ENCODE peak calls at places on chromosomes 7 and 10, in six cellular contexts. One of them, this sample, is unnamed.

GRCh38 chr10:117327262-117327661 is 48.0 kb downstream of the PDZD8 start:
- DNase-seq in heart right ventricle: no peak
- DNase-seq in cardiac muscle cell: no peak
- DNase-seq in tibial nerve: no peak
- DNase-seq in lower lobe of right lung: no peak
- DNase-seq in epithelial cell of prostate: no peak
- DNase-seq in this sample: no peak

GRCh38 chr10:5234106-5234877 is 37.7 kb downstream of the AKR1C4 start:
- DNase-seq in lower lobe of right lung: no peak
- DNase-seq in heart right ventricle: peak
- DNase-seq in cardiac muscle cell: no peak
- DNase-seq in epithelial cell of prostate: peak
- DNase-seq in tibial nerve: peak
- DNase-seq in this sample: peak

GRCh38 chr10:127024655-127025054 is 119.4 kb downstream of the DOCK1 start:
- DNase-seq in lower lobe of right lung: no peak
- DNase-seq in heart right ventricle: no peak
- DNase-seq in epithelial cell of prostate: no peak
- DNase-seq in cardiac muscle cell: no peak
- DNase-seq in tibial nerve: no peak
- DNase-seq in this sample: no peak

GRCh38 chr10:24873281-24873683 is 79.1 kb downstream of the PRTFDC1 start:
- DNase-seq in lower lobe of right lung: no peak
- DNase-seq in tibial nerve: peak
- DNase-seq in heart right ventricle: no peak
- DNase-seq in epithelial cell of prostate: peak
- DNase-seq in cardiac muscle cell: no peak
- DNase-seq in this sample: peak

GRCh38 chr7:37035631-37036030 is 311.3 kb upstream of the AOAH start:
- DNase-seq in epithelial cell of prostate: no peak
- DNase-seq in lower lobe of right lung: no peak
- DNase-seq in tibial nerve: no peak
- DNase-seq in cardiac muscle cell: no peak
- DNase-seq in heart right ventricle: no peak
- DNase-seq in this sample: no peak

GRCh38 chr7:106644999-106645398 is 16.0 kb downstream of the CCDC71L start:
- DNase-seq in tibial nerve: no peak
- DNase-seq in epithelial cell of prostate: no peak
- DNase-seq in heart right ventricle: no peak
- DNase-seq in lower lobe of right lung: no peak
- DNase-seq in cardiac muscle cell: no peak
- DNase-seq in this sample: no peak

GRCh38 chr10:127894146-127894545 is 1.4 kb upstream of the CLRN3 start:
- DNase-seq in cardiac muscle cell: no peak
- DNase-seq in lower lobe of right lung: no peak
- DNase-seq in tibial nerve: no peak
- DNase-seq in heart right ventricle: no peak
- DNase-seq in epithelial cell of prostate: no peak
- DNase-seq in this sample: no peak

GRCh38 chr7:23469150-23469960 is 936 bp downstream of the IGF2BP3 start:
- DNase-seq in cardiac muscle cell: peak
- DNase-seq in tibial nerve: no peak
- DNase-seq in epithelial cell of prostate: no peak
- DNase-seq in lower lobe of right lung: no peak
- DNase-seq in heart right ventricle: no peak
- DNase-seq in this sample: no peak

GRCh38 chr10:35000936-35001335 is 89.2 kb downstream of the CUL2 start:
- DNase-seq in lower lobe of right lung: no peak
- DNase-seq in epithelial cell of prostate: no peak
- DNase-seq in cardiac muscle cell: peak
- DNase-seq in tibial nerve: no peak
- DNase-seq in heart right ventricle: no peak
- DNase-seq in this sample: no peak

GRCh38 chr7:69282941-69283340 is 315.3 kb upstream of the AUTS2 start:
- DNase-seq in epithelial cell of prostate: no peak
- DNase-seq in lower lobe of right lung: no peak
- DNase-seq in heart right ventricle: peak
- DNase-seq in tibial nerve: no peak
- DNase-seq in cardiac muscle cell: no peak
- DNase-seq in this sample: no peak

GRCh38 chr10:90857635-90858488 is at the start of gene HTR7:
- DNase-seq in heart right ventricle: peak
- DNase-seq in tibial nerve: peak
- DNase-seq in cardiac muscle cell: peak
- DNase-seq in lower lobe of right lung: peak
- DNase-seq in epithelial cell of prostate: no peak
- DNase-seq in this sample: peak

GRCh38 chr7:48300301-48300700 is 129.0 kb downstream of the ABCA13 start:
- DNase-seq in lower lobe of right lung: no peak
- DNase-seq in cardiac muscle cell: no peak
- DNase-seq in heart right ventricle: no peak
- DNase-seq in tibial nerve: no peak
- DNase-seq in epithelial cell of prostate: no peak
- DNase-seq in this sample: no peak

GRCh38 chr10:48205918-48206317 is 68.6 kb downstream of the FRMPD2 start:
- DNase-seq in lower lobe of right lung: no peak
- DNase-seq in heart right ventricle: no peak
- DNase-seq in cardiac muscle cell: no peak
- DNase-seq in tibial nerve: no peak
- DNase-seq in epithelial cell of prostate: no peak
- DNase-seq in this sample: no peak

GRCh38 chr10:128059266-128059850 is 66.9 kb downstream of the MKI67 start:
- DNase-seq in epithelial cell of prostate: no peak
- DNase-seq in lower lobe of right lung: no peak
- DNase-seq in heart right ventricle: no peak
- DNase-seq in cardiac muscle cell: no peak
- DNase-seq in tibial nerve: no peak
- DNase-seq in this sample: no peak

GRCh38 chr10:60896715-60897114 is 47.3 kb downstream of the RHOBTB1 start:
- DNase-seq in tibial nerve: no peak
- DNase-seq in heart right ventricle: no peak
- DNase-seq in epithelial cell of prostate: no peak
- DNase-seq in lower lobe of right lung: no peak
- DNase-seq in cardiac muscle cell: no peak
- DNase-seq in this sample: no peak

GRCh38 chr10:91668935-91669334 is 36.1 kb upstream of the PPP1R3C start:
- DNase-seq in tibial nerve: no peak
- DNase-seq in epithelial cell of prostate: no peak
- DNase-seq in cardiac muscle cell: no peak
- DNase-seq in lower lobe of right lung: no peak
- DNase-seq in heart right ventricle: no peak
- DNase-seq in this sample: no peak

GRCh38 chr10:61758440-61758839 is 95.7 kb downstream of the CABCOCO1 start:
- DNase-seq in lower lobe of right lung: no peak
- DNase-seq in heart right ventricle: no peak
- DNase-seq in epithelial cell of prostate: no peak
- DNase-seq in cardiac muscle cell: no peak
- DNase-seq in tibial nerve: no peak
- DNase-seq in this sample: no peak

GRCh38 chr10:51892965-51893658 is 193.7 kb upstream of the CSTF2T start:
- DNase-seq in tibial nerve: no peak
- DNase-seq in heart right ventricle: no peak
- DNase-seq in lower lobe of right lung: no peak
- DNase-seq in cardiac muscle cell: peak
- DNase-seq in epithelial cell of prostate: no peak
- DNase-seq in this sample: no peak

GRCh38 chr7:113071465-113071864 is 15.2 kb downstream of the GPR85 start:
- DNase-seq in cardiac muscle cell: no peak
- DNase-seq in epithelial cell of prostate: no peak
- DNase-seq in heart right ventricle: no peak
- DNase-seq in lower lobe of right lung: peak
- DNase-seq in tibial nerve: peak
- DNase-seq in this sample: no peak

GRCh38 chr7:95899919-95900513 is 127.7 kb downstream of the DYNC1I1 start:
- DNase-seq in lower lobe of right lung: no peak
- DNase-seq in heart right ventricle: no peak
- DNase-seq in tibial nerve: no peak
- DNase-seq in epithelial cell of prostate: no peak
- DNase-seq in cardiac muscle cell: peak
- DNase-seq in this sample: no peak

GRCh38 chr10:31197886-31198285 is 121.1 kb upstream of the ZEB1 start:
- DNase-seq in cardiac muscle cell: no peak
- DNase-seq in epithelial cell of prostate: no peak
- DNase-seq in tibial nerve: no peak
- DNase-seq in lower lobe of right lung: no peak
- DNase-seq in heart right ventricle: no peak
- DNase-seq in this sample: no peak

GRCh38 chr7:50068026-50068425 is 25.0 kb downstream of the ZPBP start:
- DNase-seq in lower lobe of right lung: no peak
- DNase-seq in tibial nerve: no peak
- DNase-seq in epithelial cell of prostate: peak
- DNase-seq in heart right ventricle: no peak
- DNase-seq in cardiac muscle cell: no peak
- DNase-seq in this sample: peak

GRCh38 chr7:43535810-43536585 is 46.9 kb upstream of the STK17A start:
- DNase-seq in lower lobe of right lung: no peak
- DNase-seq in tibial nerve: peak
- DNase-seq in heart right ventricle: no peak
- DNase-seq in epithelial cell of prostate: peak
- DNase-seq in cardiac muscle cell: no peak
- DNase-seq in this sample: peak

GRCh38 chr7:84904561-84904960 is 282.3 kb downstream of the SEMA3D start:
- DNase-seq in cardiac muscle cell: no peak
- DNase-seq in heart right ventricle: no peak
- DNase-seq in lower lobe of right lung: no peak
- DNase-seq in tibial nerve: no peak
- DNase-seq in epithelial cell of prostate: no peak
- DNase-seq in this sample: peak

GRCh38 chr10:29392376-29393021 is 103.6 kb downstream of the LYZL1 start:
- DNase-seq in cardiac muscle cell: peak
- DNase-seq in tibial nerve: peak
- DNase-seq in lower lobe of right lung: no peak
- DNase-seq in epithelial cell of prostate: no peak
- DNase-seq in heart right ventricle: peak
- DNase-seq in this sample: peak

GRCh38 chr10:126336786-126337185 is 51.5 kb downstream of the ADAM12 start:
- DNase-seq in tibial nerve: no peak
- DNase-seq in epithelial cell of prostate: no peak
- DNase-seq in cardiac muscle cell: no peak
- DNase-seq in heart right ventricle: no peak
- DNase-seq in lower lobe of right lung: no peak
- DNase-seq in this sample: no peak

GRCh38 chr7:20267482-20267881 is 50.3 kb upstream of the MACC1 start:
- DNase-seq in epithelial cell of prostate: no peak
- DNase-seq in tibial nerve: no peak
- DNase-seq in heart right ventricle: no peak
- DNase-seq in lower lobe of right lung: no peak
- DNase-seq in cardiac muscle cell: no peak
- DNase-seq in this sample: no peak

GRCh38 chr7:48158404-48158803 is 12.9 kb upstream of the ABCA13 start:
- DNase-seq in lower lobe of right lung: no peak
- DNase-seq in epithelial cell of prostate: no peak
- DNase-seq in cardiac muscle cell: no peak
- DNase-seq in heart right ventricle: no peak
- DNase-seq in tibial nerve: no peak
- DNase-seq in this sample: no peak

GRCh38 chr7:17532861-17533404 is 234.5 kb downstream of the AHR start:
- DNase-seq in cardiac muscle cell: no peak
- DNase-seq in epithelial cell of prostate: peak
- DNase-seq in lower lobe of right lung: no peak
- DNase-seq in tibial nerve: no peak
- DNase-seq in heart right ventricle: no peak
- DNase-seq in this sample: peak

DNA sequence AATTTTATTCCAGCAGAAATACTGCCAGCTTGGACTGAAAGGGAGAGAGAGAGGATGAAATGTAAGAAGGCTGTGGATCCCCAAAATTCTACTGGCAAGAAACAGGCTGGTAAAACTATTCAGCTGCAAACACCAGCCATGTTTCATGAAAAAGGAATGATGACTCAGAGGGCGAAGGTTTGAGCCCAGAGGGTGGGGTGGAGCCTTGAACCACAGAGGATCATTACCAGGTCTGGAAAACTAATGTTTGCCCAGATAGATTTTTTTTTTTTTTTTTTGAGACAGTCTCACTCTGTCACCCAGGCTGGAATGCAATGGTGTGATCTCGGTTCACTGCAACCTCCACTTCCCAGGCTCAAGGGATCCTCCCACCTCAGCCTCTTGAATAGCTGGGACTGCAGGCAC is 41.7 kb upstream of the NRF1 start:
- DNase-seq in heart right ventricle: no peak
- DNase-seq in cardiac muscle cell: no peak
- DNase-seq in lower lobe of right lung: no peak
- DNase-seq in tibial nerve: no peak
- DNase-seq in epithelial cell of prostate: peak
- DNase-seq in this sample: peak
- H3K27ac ChIP-seq in heart right ventricle: no peak
- H3K27ac ChIP-seq in cardiac muscle cell: no peak
- H3K27ac ChIP-seq in lower lobe of right lung: no peak
- H3K27ac ChIP-seq in tibial nerve: no peak
- H3K27ac ChIP-seq in epithelial cell of prostate: peak
- H3K27ac ChIP-seq in this sample: peak

GRCh38 chr7:4797858-4798705 is 22.7 kb downstream of the AP5Z1 start:
- DNase-seq in heart right ventricle: no peak
- DNase-seq in epithelial cell of prostate: no peak
- DNase-seq in cardiac muscle cell: peak
- DNase-seq in lower lobe of right lung: peak
- DNase-seq in tibial nerve: peak
- DNase-seq in this sample: peak
- H3K27ac ChIP-seq in heart right ventricle: peak
- H3K27ac ChIP-seq in epithelial cell of prostate: no peak
- H3K27ac ChIP-seq in cardiac muscle cell: no peak
- H3K27ac ChIP-seq in lower lobe of right lung: no peak
- H3K27ac ChIP-seq in tibial nerve: no peak
- H3K27ac ChIP-seq in this sample: peak

GRCh38 chr10:43336061-43336460 is 35.4 kb upstream of the FXYD4 start:
- DNase-seq in tibial nerve: no peak
- DNase-seq in heart right ventricle: no peak
- DNase-seq in epithelial cell of prostate: no peak
- DNase-seq in lower lobe of right lung: no peak
- DNase-seq in cardiac muscle cell: no peak
- DNase-seq in this sample: no peak
- H3K27ac ChIP-seq in tibial nerve: no peak
- H3K27ac ChIP-seq in heart right ventricle: no peak
- H3K27ac ChIP-seq in epithelial cell of prostate: no peak
- H3K27ac ChIP-seq in lower lobe of right lung: peak
- H3K27ac ChIP-seq in cardiac muscle cell: no peak
- H3K27ac ChIP-seq in this sample: no peak

DNA sequence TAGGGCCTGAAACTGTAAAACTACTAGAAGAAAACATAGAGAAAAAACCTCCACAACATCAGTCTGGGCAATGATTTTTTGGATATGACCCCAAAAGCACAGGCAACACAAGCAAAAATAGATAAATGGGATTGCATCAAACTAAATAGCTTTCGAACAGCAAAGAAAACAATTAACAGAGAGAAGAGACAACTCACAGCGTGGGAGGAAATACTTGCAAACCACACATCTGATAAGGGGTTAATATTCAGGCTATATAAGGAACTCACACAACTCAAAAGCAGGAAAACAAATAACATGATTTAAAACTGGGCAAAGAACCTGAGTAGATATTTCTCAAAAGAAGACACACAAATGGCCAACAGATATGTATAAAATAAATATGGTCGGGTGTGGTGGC is 7.7 kb upstream of the GSTK1 start:
- DNase-seq in lower lobe of right lung: no peak
- DNase-seq in epithelial cell of prostate: no peak
- DNase-seq in cardiac muscle cell: no peak
- DNase-seq in heart right ventricle: no peak
- DNase-seq in tibial nerve: no peak
- DNase-seq in this sample: no peak
- H3K27ac ChIP-seq in lower lobe of right lung: no peak
- H3K27ac ChIP-seq in epithelial cell of prostate: no peak
- H3K27ac ChIP-seq in cardiac muscle cell: no peak
- H3K27ac ChIP-seq in heart right ventricle: no peak
- H3K27ac ChIP-seq in tibial nerve: no peak
- H3K27ac ChIP-seq in this sample: no peak

This sample was measured in RWPE1.